ENCODE peak calls at places on chromosomes 2 and 18, in seven cellular contexts. X is sigmoid colon, Z is H1, E is HepG2, W is lower leg skin, V is transverse colon, C is esophagus squamous epithelium. U is an unnamed sample.

GRCh38 chr2:96271995-96272394 is 6.0 kb downstream of the CIAO1 start:
- DNase-seq in X (no peak), Z (no peak), E (no peak), W (no peak), V (no peak), C (no peak), U (no peak)

GRCh38 chr2:101307950-101308431 is 510 bp downstream of the RNF149 start:
- DNase-seq in X (peak; percentile 70), Z (peak; percentile 63), E (no peak), W (peak; percentile 88), V (peak; percentile 33), C (no peak), U (no peak)

GRCh38 chr2:58428553-58429284 is 187.6 kb upstream of the FANCL start:
- DNase-seq in X (no peak), Z (peak; percentile 82), E (no peak), W (no peak), V (no peak), C (no peak), U (no peak)

GRCh38 chr2:52861606-52862005 is 906.0 kb upstream of the CHAC2 start:
- DNase-seq in X (no peak), Z (no peak), E (no peak), W (no peak), V (no peak), C (no peak), U (no peak)

GRCh38 chr2:217916504-217917254 is 86.1 kb downstream of the TNS1 start:
- DNase-seq in X (peak; percentile 82), Z (no peak), E (no peak), W (no peak), V (no peak), C (no peak), U (no peak)

GRCh38 chr18:73352546-73352945 is 484.8 kb upstream of the NETO1 start:
- DNase-seq in X (no peak), Z (no peak), E (no peak), W (no peak), V (no peak), C (no peak), U (no peak)

GRCh38 chr2:10428355-10428754 is 19.8 kb downstream of the ODC1 start:
- DNase-seq in X (no peak), Z (no peak), E (no peak), W (no peak), V (no peak), C (no peak), U (no peak)

GRCh38 chr18:21406111-21406510 is 164.1 kb downstream of the GREB1L start:
- DNase-seq in X (no peak), Z (no peak), E (no peak), W (no peak), V (no peak), C (no peak), U (no peak)

GRCh38 chr2:26725516-26725810 is 32.9 kb downstream of the KCNK3 start:
- DNase-seq in X (no peak), Z (no peak), E (no peak), W (no peak), V (no peak), C (no peak), U (no peak)

GRCh38 chr2:29202819-29203495 is 87.7 kb downstream of the CLIP4 start:
- DNase-seq in X (no peak), Z (no peak), E (no peak), W (no peak), V (no peak), C (no peak), U (no peak)

GRCh38 chr2:213157242-213157641 is 5.8 kb upstream of the IKZF2 start:
- DNase-seq in X (no peak), Z (no peak), E (no peak), W (no peak), V (no peak), C (no peak), U (no peak)

GRCh38 chr2:11310212-11310611 is 34.2 kb downstream of the ROCK2 start:
- DNase-seq in X (no peak), Z (no peak), E (peak; percentile 14), W (no peak), V (no peak), C (no peak), U (no peak)

GRCh38 chr2:119517433-119517832 is 6.8 kb downstream of the SCTR start:
- DNase-seq in X (no peak), Z (peak; percentile 83), E (peak; percentile 54), W (peak; percentile 84), V (peak; percentile 73), C (no peak), U (peak; percentile 50)

GRCh38 chr2:240208631-240209211 is 68.3 kb upstream of the OTOS start:
- DNase-seq in X (peak; percentile 25), Z (no peak), E (no peak), W (peak; percentile 65), V (no peak), C (no peak), U (no peak)

GRCh38 chr2:72148975-72149555 is 1.4 kb upstream of the CYP26B1 start:
- DNase-seq in X (peak; percentile 72), Z (peak; percentile 78), E (no peak), W (peak; percentile 88), V (peak; percentile 46), C (no peak), U (no peak)

GRCh38 chr2:130341562-130342019 is 1.1 kb upstream of the IMP4 start:
- DNase-seq in X (no peak), Z (no peak), E (no peak), W (peak; percentile 85), V (peak; percentile 57), C (no peak), U (no peak)

GRCh38 chr2:20516646-20517341 is 69.9 kb downstream of the RHOB start:
- DNase-seq in X (peak; percentile 67), Z (no peak), E (peak; percentile 58), W (no peak), V (no peak), C (no peak), U (no peak)

GRCh38 chr2:189312643-189313042 is 128.6 kb upstream of the WDR75 start:
- DNase-seq in X (no peak), Z (no peak), E (no peak), W (no peak), V (no peak), C (no peak), U (no peak)

GRCh38 chr2:222477962-222478608 is 53.7 kb downstream of the SGPP2 start:
- DNase-seq in X (no peak), Z (peak; percentile 54), E (no peak), W (no peak), V (no peak), C (no peak), U (no peak)

GRCh38 chr2:217714268-217714643 is 288.5 kb downstream of the TNS1 start:
- DNase-seq in X (peak; percentile 81), Z (no peak), E (peak; percentile 32), W (peak; percentile 91), V (peak; percentile 20), C (no peak), U (no peak)

GRCh38 chr2:233079473-233079877 is 19.3 kb downstream of the INPP5D start:
- DNase-seq in X (no peak), Z (no peak), E (no peak), W (peak; percentile 57), V (peak; percentile 56), C (no peak), U (no peak)

GRCh38 chr2:233081232-233081730 is 21.1 kb downstream of the INPP5D start:
- DNase-seq in X (no peak), Z (no peak), E (no peak), W (no peak), V (no peak), C (no peak), U (no peak)

GRCh38 chr2:233081731-233082221 is 21.6 kb downstream of the INPP5D start:
- DNase-seq in X (no peak), Z (no peak), E (no peak), W (peak; percentile 82), V (no peak), C (no peak), U (no peak)

GRCh38 chr2:233080836-233081229 is 20.7 kb downstream of the INPP5D start:
- DNase-seq in X (no peak), Z (no peak), E (no peak), W (peak; percentile 68), V (no peak), C (no peak), U (no peak)

GRCh38 chr2:233079953-233080835 is 20.1 kb downstream of the INPP5D start:
- DNase-seq in X (no peak), Z (no peak), E (no peak), W (peak; percentile 77), V (no peak), C (no peak), U (no peak)
- TF ChIP-seq POLR2A in X (no peak), Z (no peak), E (no peak), W (no peak), V (no peak), C (no peak), U (no peak)

GRCh38 chr2:178286636-178287035 is 92.3 kb downstream of the OSBPL6 start:
- DNase-seq in X (no peak), Z (no peak), E (no peak), W (no peak), V (no peak), C (no peak), U (no peak)
- TF ChIP-seq POLR2A in X (no peak), Z (no peak), E (no peak), W (no peak), V (no peak), C (no peak), U (no peak)

DNA sequence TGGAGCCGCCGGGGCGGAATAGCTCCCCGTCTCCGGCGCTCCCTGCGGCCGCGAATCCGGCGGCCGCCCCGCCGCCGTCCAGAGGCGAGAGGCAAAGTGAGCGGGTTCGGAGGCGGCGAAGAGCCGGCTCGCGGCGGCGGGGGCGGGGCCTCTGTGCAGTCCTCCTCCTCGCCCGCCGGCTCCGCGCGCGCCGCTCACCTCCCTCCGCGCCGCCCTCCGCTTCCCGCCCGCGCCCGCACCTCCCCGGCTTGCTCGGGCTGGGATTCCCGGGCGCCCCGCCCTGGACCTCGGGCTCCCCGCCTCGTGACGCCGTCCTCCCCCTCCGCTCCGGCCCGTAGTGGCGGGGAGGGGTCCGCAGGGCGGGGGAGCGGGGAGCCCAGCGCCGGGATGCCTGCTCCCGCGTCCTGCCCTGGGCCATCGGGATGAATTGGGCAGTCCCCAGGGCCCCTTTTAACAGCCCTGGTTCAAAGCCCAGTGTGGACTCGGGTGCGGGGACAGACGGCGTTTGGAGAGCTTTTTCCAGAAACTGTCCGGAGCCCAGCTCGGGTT is at the start of gene KCNG3:
- DNase-seq in X (peak; percentile 81), Z (peak; percentile 88), E (peak; percentile 58), W (peak; percentile 87), V (peak; percentile 84), C (no peak), U (peak; percentile 63)
- TF ChIP-seq POLR2A in X (no peak), Z (peak; percentile 80), E (peak; percentile 86), W (no peak), V (peak; percentile 19), C (no peak), U (no peak)

DNA sequence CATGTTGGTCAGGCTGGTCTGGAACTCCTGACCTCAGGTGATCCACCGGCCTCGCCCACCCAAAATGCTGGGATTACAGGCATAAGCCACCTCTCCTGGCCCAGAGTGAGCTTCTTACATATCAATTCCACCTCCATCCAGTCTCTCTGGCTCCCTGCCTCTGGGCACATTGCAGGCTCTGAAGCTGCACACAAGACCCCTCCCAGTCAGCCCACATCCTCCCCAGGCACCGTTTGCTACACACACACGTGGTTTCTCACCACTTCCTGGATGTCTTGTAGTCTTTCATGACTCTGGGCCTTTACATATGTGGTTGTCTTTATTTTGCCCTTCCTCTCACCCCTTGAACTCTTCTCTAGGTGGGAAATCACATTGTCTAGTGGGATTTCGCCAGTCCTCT is 64.0 kb upstream of the CABLES1 start:
- DNase-seq in X (peak; percentile 70), Z (no peak), E (no peak), W (no peak), V (peak; percentile 66), C (peak; percentile 33), U (peak; percentile 41)
- TF ChIP-seq POLR2A in X (no peak), Z (no peak), E (no peak), W (no peak), V (no peak), C (no peak), U (peak; percentile 50)

GRCh38 chr2:73175663-73176204 is 26.6 kb upstream of the NOTO start:
- DNase-seq in X (peak; percentile 89), Z (peak; percentile 79), E (peak; percentile 53), W (peak; percentile 94), V (peak; percentile 81), C (no peak), U (peak; percentile 45)
- TF ChIP-seq POLR2A in X (no peak), Z (no peak), E (no peak), W (no peak), V (no peak), C (no peak), U (no peak)

U was measured in GM12892.